ENCODE peak calls at places on chromosome 13, in four cellular contexts. A is GM19239; B is Ammon's horn; K is stimulated activated CD4-positive, alpha-beta T cell treated with anti-CD3 and anti-CD28 coated beads, Interleukin-1b, Interleukin-23, amount 100 ng/mL, for 24 hours. F is an unnamed sample.

GRCh38 chr13:111389621-111390521 is 69.4 kb downstream of the TEX29 start:
- DNase-seq in A (no peak), K (no peak), B (no peak), F (no peak)

GRCh38 chr13:97276862-97277269 is 54.7 kb downstream of the MBNL2 start:
- DNase-seq in B (no peak), K (no peak), A (no peak), F (no peak)

GRCh38 chr13:112785419-112785856 is 95.6 kb downstream of the ATP11A start:
- DNase-seq in B (no peak), K (no peak), A (no peak), F (no peak)

GRCh38 chr13:29204651-29205050 is 384.5 kb downstream of the MTUS2 start:
- DNase-seq in B (no peak), A (no peak), K (no peak), F (no peak)

GRCh38 chr13:47594833-47595232 is 406.2 kb downstream of the SUCLA2 start:
- DNase-seq in K (no peak), B (no peak), A (no peak), F (no peak)

GRCh38 chr13:26074706-26075105 is 22.9 kb upstream of the SHISA2 start:
- DNase-seq in A (no peak), K (no peak), B (no peak), F (no peak)

GRCh38 chr13:86655561-86655960 is 856.3 kb upstream of the SLITRK6 start:
- DNase-seq in K (no peak), B (no peak), A (no peak), F (no peak)

GRCh38 chr13:97165527-97166425 is 56.4 kb upstream of the MBNL2 start:
- DNase-seq in A (no peak), K (no peak), B (no peak), F (no peak)

GRCh38 chr13:21901772-21902708 is 231.2 kb downstream of the FGF9 start:
- DNase-seq in K (no peak), A (no peak), B (no peak), F (no peak)

GRCh38 chr13:49495783-49496762 is at the start of gene PHF11:
- DNase-seq in K (peak), A (peak), B (peak), F (peak)

GRCh38 chr13:25692156-25692555 is 320.4 kb downstream of the ATP8A2 start:
- DNase-seq in B (no peak), K (no peak), A (no peak), F (no peak)

GRCh38 chr13:48586591-48587103 is 53.8 kb upstream of the RCBTB2 start:
- DNase-seq in B (peak), A (no peak), K (no peak), F (no peak)

GRCh38 chr13:30736461-30736860 is 1.1 kb downstream of the ALOX5AP start:
- DNase-seq in A (no peak), B (no peak), K (no peak), F (no peak)

GRCh38 chr13:102555914-102556553 is 40.8 kb upstream of the TPP2 start:
- DNase-seq in A (peak), K (no peak), B (peak), F (no peak)

GRCh38 chr13:100987993-100988392 is 313.4 kb upstream of the TMTC4 start:
- DNase-seq in B (peak), K (no peak), A (no peak), F (no peak)

GRCh38 chr13:90445179-90445578 is 902.3 kb upstream of the MIR17HG start:
- DNase-seq in K (no peak), A (no peak), B (no peak), F (no peak)

GRCh38 chr13:113863511-113864302 is at the start of gene GAS6:
- DNase-seq in B (peak), K (no peak), A (peak), F (no peak)

GRCh38 chr13:38538412-38538811 is 148.5 kb upstream of the FREM2 start:
- DNase-seq in A (no peak), K (no peak), B (no peak), F (no peak)

GRCh38 chr13:102935896-102936321 is 90.1 kb downstream of the ERCC5 start:
- DNase-seq in K (no peak), B (no peak), A (no peak), F (no peak)

GRCh38 chr13:44822291-44822690 is 167.0 kb downstream of the NUFIP1 start:
- DNase-seq in K (no peak), A (no peak), B (no peak), F (no peak)

GRCh38 chr13:22926176-22927007 is 254.4 kb upstream of the SGCG start:
- DNase-seq in A (no peak), B (peak), K (no peak), F (no peak)

GRCh38 chr13:45055198-45055901 is 65.0 kb upstream of the GTF2F2 start:
- DNase-seq in B (peak), A (peak), K (peak), F (no peak)

F was measured in naive thymus-derived CD4-positive, alpha-beta T cell.